ENCODE peak calls at places on chromosomes 1 and 21, in five cellular contexts. I is fibroblast of lung, Z is A549, C is HepG2, P is mammary epithelial cell. T is an unnamed sample. For H3K4me1, the result is how much of the 10 kb centered on the place peaks cover.

GRCh38 chr1:207097871-207098324 is 6.1 kb upstream of the C4BPA start:
- DNase-seq in I (no peak), Z (no peak), C (no peak), P (peak), T (no peak)

GRCh38 chr1:65979145-65979544 is 186.4 kb downstream of the PDE4B start:
- DNase-seq in I (peak), Z (peak), C (no peak), P (peak), T (no peak)

GRCh38 chr1:29620631-29621030 is 384.3 kb downstream of the PTPRU start:
- DNase-seq in I (no peak), Z (no peak), C (no peak), P (no peak), T (no peak)

GRCh38 chr1:231041705-231042261 is 1.7 kb upstream of the FAM89A start:
- DNase-seq in I (no peak), Z (no peak), C (no peak), P (no peak), T (no peak)

GRCh38 chr1:3668148-3668547 is 15.8 kb downstream of the TP73 start:
- DNase-seq in I (no peak), Z (no peak), C (no peak), P (no peak), T (no peak)

GRCh38 chr1:58515794-58516401 is 30.6 kb downstream of the OMA1 start:
- DNase-seq in I (peak), Z (peak), C (peak), P (peak), T (no peak)

GRCh38 chr1:15218287-15219279 is 28.4 kb upstream of the FHAD1 start:
- DNase-seq in I (peak), Z (peak), C (no peak), P (peak), T (peak)

GRCh38 chr1:8090241-8090702 is 64.2 kb upstream of the ERRFI1 start:
- DNase-seq in I (peak), Z (no peak), C (no peak), P (peak), T (no peak)

GRCh38 chr1:214665606-214666110 is 62.7 kb downstream of the CENPF start:
- DNase-seq in I (peak), Z (no peak), C (no peak), P (no peak), T (no peak)

GRCh38 chr1:192747305-192747704 is 61.5 kb upstream of the RGS2 start:
- DNase-seq in I (peak), Z (peak), C (no peak), P (peak), T (no peak)

GRCh38 chr1:18794066-18794465 is 65.4 kb downstream of the TAS1R2 start:
- DNase-seq in I (no peak), Z (no peak), C (peak), P (no peak), T (no peak)

GRCh38 chr1:18795002-18795689 is 64.3 kb downstream of the TAS1R2 start:
- DNase-seq in I (no peak), Z (no peak), C (no peak), P (no peak), T (no peak)

GRCh38 chr1:18792747-18793146 is 66.7 kb downstream of the TAS1R2 start:
- DNase-seq in I (no peak), Z (no peak), C (no peak), P (no peak), T (no peak)

GRCh38 chr1:18793164-18793563 is 66.3 kb downstream of the TAS1R2 start:
- DNase-seq in I (no peak), Z (no peak), C (no peak), P (no peak), T (no peak)

DNA sequence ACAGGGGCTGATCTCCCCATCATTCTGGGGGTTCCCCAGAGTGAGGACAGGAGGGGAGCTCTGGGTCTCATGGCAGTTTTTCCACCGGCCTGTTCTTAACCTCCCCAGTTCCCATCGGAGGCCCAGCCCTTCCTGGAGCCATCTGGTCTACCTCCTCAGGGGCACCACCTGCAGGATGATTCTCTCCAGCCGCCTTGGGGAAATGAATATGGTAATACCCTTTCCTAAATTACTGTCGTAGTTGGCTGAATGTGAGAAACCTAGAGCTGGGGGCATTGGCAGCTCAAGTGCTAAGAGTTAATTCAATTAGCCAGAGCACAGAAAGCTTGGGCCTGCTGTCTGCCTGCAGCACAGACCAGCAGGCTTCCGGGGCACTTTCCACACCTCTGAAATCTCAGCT is 64.9 kb downstream of the TAS1R2 start:
- DNase-seq in I (no peak), Z (no peak), C (peak), P (no peak), T (no peak)
- TF ChIP-seq CTCF in I (no peak), Z (no peak), C (peak), P (no peak), T (no peak)

GRCh38 chr1:21921100-21921875 is 15.8 kb downstream of the HSPG2 start:
- DNase-seq in I (no peak), Z (no peak), C (peak), P (no peak), T (no peak)
- H3K4me1 ChIP-seq in I (under half), Z (half or more), C (half or more), P (under half), T (half or more)

GRCh38 chr1:42957880-42958487 is 684 bp downstream of the SLC2A1 start:
- DNase-seq in I (peak), Z (peak), C (no peak), P (peak), T (peak)
- TF ChIP-seq CTCF in I (no peak), Z (peak), C (no peak), P (no peak), T (no peak)

DNA sequence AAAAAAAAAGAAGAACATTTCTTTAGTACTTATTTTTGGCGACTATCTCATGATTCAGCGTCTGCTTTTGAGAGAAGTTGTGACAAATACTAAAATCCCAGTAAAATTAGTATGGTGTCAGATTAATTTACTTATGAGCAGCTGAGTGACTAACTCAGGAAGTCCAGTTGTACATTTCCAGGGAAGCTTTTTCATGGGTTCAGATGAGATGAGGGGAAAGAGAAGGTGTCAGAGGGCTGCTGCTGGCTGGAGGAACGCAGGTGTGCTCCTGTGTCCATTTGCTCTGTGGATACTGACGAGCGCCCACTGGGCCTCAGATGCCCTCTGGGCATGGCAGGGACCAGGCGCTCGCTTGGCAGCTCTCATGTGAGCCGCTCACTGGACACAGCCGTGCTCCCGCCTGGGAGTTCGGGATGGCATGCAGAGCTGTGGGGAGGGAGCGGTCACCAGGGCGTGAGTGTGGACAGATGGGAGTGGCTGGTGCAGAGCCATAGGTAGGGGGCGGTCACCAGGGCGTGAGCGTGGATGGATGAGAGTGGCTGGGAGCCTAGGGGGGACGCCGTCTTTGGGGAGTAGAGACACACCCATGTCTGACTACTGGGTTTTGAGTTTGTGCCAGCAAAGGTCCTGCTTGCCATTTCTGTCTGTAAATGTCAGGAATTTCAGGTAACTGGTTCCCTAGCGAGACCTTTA is 55.0 kb downstream of the ADARB1 start:
- DNase-seq in I (peak), Z (no peak), C (no peak), P (peak), T (peak)
- H3K4me1 ChIP-seq in I (under half), Z (under half), C (under half), P (under half), T (half or more)

GRCh38 chr1:155001688-155002474 is 721 bp upstream of the ZBTB7B start:
- DNase-seq in I (peak), Z (peak), C (peak), P (peak), T (peak)
- TF ChIP-seq CTCF in I (peak), Z (peak), C (peak), P (peak), T (peak)

GRCh38 chr1:241696815-241697639 is 44.9 kb downstream of the WDR64 start:
- DNase-seq in I (no peak), Z (no peak), C (no peak), P (no peak), T (no peak)

GRCh38 chr1:241697640-241698018 is 45.5 kb downstream of the WDR64 start:
- DNase-seq in I (no peak), Z (no peak), C (no peak), P (no peak), T (no peak)

GRCh38 chr1:241698177-241698576 is 46.1 kb downstream of the WDR64 start:
- DNase-seq in I (no peak), Z (no peak), C (no peak), P (no peak), T (no peak)

GRCh38 chr1:241695454-241696171 is 43.5 kb downstream of the WDR64 start:
- DNase-seq in I (peak), Z (no peak), C (no peak), P (no peak), T (no peak)

GRCh38 chr1:241696172-241696814 is 44.2 kb downstream of the WDR64 start:
- DNase-seq in I (no peak), Z (no peak), C (no peak), P (no peak), T (no peak)
- H3K4me1 ChIP-seq in I (under half), Z (under half), C (under half), P (under half), T (under half)

GRCh38 chr1:27267153-27267552 is 32.7 kb downstream of the WDTC1 start:
- DNase-seq in I (no peak), Z (no peak), C (no peak), P (no peak), T (no peak)
- TF ChIP-seq CTCF in I (no peak), Z (no peak), C (no peak), P (no peak), T (no peak)

GRCh38 chr1:79614762-79615161 is 608.2 kb upstream of the ADGRL4 start:
- DNase-seq in I (peak), Z (no peak), C (no peak), P (no peak), T (no peak)

GRCh38 chr1:79617777-79618176 is 611.2 kb upstream of the ADGRL4 start:
- DNase-seq in I (no peak), Z (no peak), C (no peak), P (no peak), T (no peak)
- H3K4me1 ChIP-seq in I (under half), Z (under half), C (under half), P (under half), T (under half)